ENCODE peak calls at places on chromosomes 11 and 22, in five cellular contexts. K is stimulated activated CD4-positive, alpha-beta T cell treated with anti-CD3 and anti-CD28 coated beads, Interleukin-2, amount 100 ng/mL, for 48 hours; O is stimulated activated CD8-positive, alpha-beta memory T cell treated with anti-CD3 and anti-CD28 coated beads, Interleukin-4, amount 100 ng/mL, for 48 hours; N is CD8-positive, alpha-beta memory T cell; C is T-helper 2 cell. I is an unnamed sample.

GRCh38 chr22:44309137-44309536 is 3.6 kb downstream of the SHISAL1 start:
- DNase-seq in N (no peak), C (no peak), K (no peak), O (no peak), I (no peak)

GRCh38 chr11:127521413-127521812 is 520.8 kb upstream of the KIRREL3 start:
- DNase-seq in K (no peak), N (no peak), O (no peak), C (no peak), I (no peak)

GRCh38 chr11:2702771-2703486 is 3.1 kb upstream of the KCNQ1OT1 start:
- DNase-seq in O (no peak), C (no peak), K (no peak), N (no peak), I (no peak)

GRCh38 chr22:25176175-25176574 is 23.5 kb upstream of the CRYBB3 start:
- DNase-seq in C (no peak), N (no peak), O (no peak), K (no peak), I (no peak)

GRCh38 chr11:65429724-65430405 is 7.3 kb downstream of the NEAT1 start:
- DNase-seq in K (no peak), O (peak), N (no peak), C (no peak), I (no peak)

GRCh38 chr11:86790073-86790727 is 10.1 kb upstream of the PRSS23 start:
- DNase-seq in O (no peak), N (no peak), K (no peak), C (no peak), I (no peak)

GRCh38 chr11:104645276-104646018 is 252.8 kb downstream of the CASP12 start:
- DNase-seq in N (no peak), C (no peak), O (no peak), K (no peak), I (no peak)

GRCh38 chr11:115279831-115280761 is 224.1 kb downstream of the CADM1 start:
- DNase-seq in C (no peak), K (no peak), N (no peak), O (no peak), I (no peak)

GRCh38 chr22:43346521-43346929 is 3.4 kb upstream of the SCUBE1 start:
- DNase-seq in O (peak), K (peak), C (peak), N (peak), I (no peak)

GRCh38 chr11:18490736-18491485 is 35.3 kb downstream of the LDHAL6A start:
- DNase-seq in N (no peak), O (no peak), C (no peak), K (no peak), I (no peak)

GRCh38 chr11:120181446-120181992 is 29.3 kb upstream of the OAF start:
- DNase-seq in K (no peak), O (peak), N (no peak), C (no peak), I (no peak)

GRCh38 chr11:1041936-1042608 is 5.6 kb upstream of the MUC6 start:
- DNase-seq in O (no peak), N (no peak), C (no peak), K (no peak), I (no peak)

GRCh38 chr11:95088946-95089619 is 563 bp upstream of the ENDOD1 start:
- DNase-seq in K (no peak), N (peak), O (peak), C (no peak), I (no peak)

GRCh38 chr11:124716596-124716995 is 23.1 kb upstream of the NRGN start:
- DNase-seq in K (no peak), N (no peak), O (no peak), C (no peak), I (no peak)

GRCh38 chr11:36458129-36458918 is 51.7 kb downstream of the TRAF6 start:
- DNase-seq in O (no peak), N (no peak), K (no peak), C (no peak), I (no peak)

I was measured in iPS DF 6.9.